ENCODE peak calls at places on chromosome 4, in six cellular contexts. M, J, T, V, A and K are unnamed samples.

GRCh38 chr4:152063301-152064235 is 302.8 kb upstream of the GATB start:
- DNase-seq in J (peak), A (peak), V (no peak), M (no peak), T (no peak), K (no peak)

GRCh38 chr4:7590205-7590604 is 155.5 kb upstream of the PSAPL1 start:
- DNase-seq in A (peak), T (no peak), J (no peak), V (no peak), M (no peak), K (no peak)

GRCh38 chr4:109649872-109650271 is 53.4 kb downstream of the CASP6 start:
- DNase-seq in M (no peak), V (no peak), T (no peak), J (no peak), A (no peak), K (no peak)

GRCh38 chr4:73869130-73870055 is at the start of gene CXCL1:
- DNase-seq in V (peak), M (peak), A (peak), T (peak), J (peak), K (peak)

GRCh38 chr4:111066001-111066400 is 443.1 kb upstream of the PITX2 start:
- DNase-seq in V (no peak), J (no peak), T (peak), M (no peak), A (no peak), K (peak)

GRCh38 chr4:2256156-2256731 is 5.7 kb downstream of the MXD4 start:
- DNase-seq in A (peak), J (no peak), T (no peak), V (peak), M (no peak), K (no peak)

GRCh38 chr4:130636486-130636885 is 1540.5 kb downstream of the C4orf33 start:
- DNase-seq in T (no peak), M (no peak), A (no peak), J (no peak), V (no peak), K (no peak)

GRCh38 chr4:182143822-182144620 is 99.2 kb upstream of the TENM3 start:
- DNase-seq in A (peak), J (peak), V (peak), T (peak), M (peak), K (peak)

GRCh38 chr4:95528388-95528787 is 20.4 kb downstream of the UNC5C start:
- DNase-seq in V (no peak), T (no peak), A (no peak), J (no peak), M (peak), K (no peak)

GRCh38 chr4:156476359-156476758 is 495.2 kb downstream of the PDGFC start:
- DNase-seq in A (no peak), T (peak), M (peak), V (no peak), J (no peak), K (peak)

GRCh38 chr4:22091351-22091731 is 142.8 kb upstream of the KCNIP4 start:
- DNase-seq in V (no peak), T (no peak), J (no peak), M (no peak), A (no peak), K (no peak)

GRCh38 chr4:3470244-3471097 is 7.4 kb downstream of the DOK7 start:
- DNase-seq in V (no peak), J (no peak), M (peak), T (peak), A (no peak), K (no peak)

GRCh38 chr4:6695660-6696581 is 2.2 kb downstream of the S100P start:
- DNase-seq in T (no peak), M (no peak), V (no peak), J (no peak), A (peak), K (no peak)

GRCh38 chr4:172141025-172141424 is 327.8 kb downstream of the GALNTL6 start:
- DNase-seq in T (no peak), J (no peak), M (no peak), A (no peak), V (no peak), K (no peak)

GRCh38 chr4:182922551-182923284 is 5.5 kb upstream of the DCTD start:
- DNase-seq in J (no peak), V (no peak), T (peak), M (peak), A (no peak), K (peak)

GRCh38 chr4:59062970-59063369 is 1952.8 kb upstream of the IGFBP7 start:
- DNase-seq in M (no peak), V (no peak), J (no peak), T (no peak), A (no peak), K (no peak)

GRCh38 chr4:135281230-135281629 is 1079.6 kb upstream of the PABPC4L start:
- DNase-seq in M (peak), V (no peak), A (no peak), T (no peak), J (no peak), K (peak)

GRCh38 chr4:59818656-59819055 is 1381.5 kb upstream of the ADGRL3 start:
- DNase-seq in T (peak), A (no peak), J (no peak), V (no peak), M (no peak), K (no peak)

GRCh38 chr4:158817562-158818370 is 48.9 kb downstream of the FNIP2 start:
- DNase-seq in V (no peak), M (peak), T (no peak), A (no peak), J (no peak), K (peak)